ENCODE peak calls at places on chromosomes 12 and 14, in seven cellular contexts. D, L, Q, R, H, M and U are unnamed samples.

GRCh38 chr14:58712357-58712756 is 74.6 kb downstream of the DACT1 start:
- DNase-seq in D (no peak), L (no peak), Q (no peak), R (no peak), H (no peak), M (no peak), U (no peak)

GRCh38 chr12:40158592-40159111 is 52.8 kb upstream of the SLC2A13 start:
- DNase-seq in D (peak), L (no peak), Q (peak), R (no peak), H (no peak), M (no peak), U (no peak)

GRCh38 chr14:33986804-33987203 is 35.9 kb upstream of the EGLN3 start:
- DNase-seq in D (peak), L (no peak), Q (no peak), R (peak), H (no peak), M (peak), U (peak)

GRCh38 chr14:74240794-74241610 is 1.8 kb downstream of the VSX2 start:
- DNase-seq in D (no peak), L (no peak), Q (no peak), R (no peak), H (no peak), M (peak), U (no peak)

GRCh38 chr12:116613256-116613655 is 54.1 kb downstream of the MAP1LC3B2 start:
- DNase-seq in D (no peak), L (no peak), Q (no peak), R (no peak), H (no peak), M (no peak), U (no peak)

GRCh38 chr12:41507286-41507685 is 319.2 kb downstream of the PDZRN4 start:
- DNase-seq in D (no peak), L (no peak), Q (no peak), R (no peak), H (no peak), M (peak), U (no peak)

GRCh38 chr14:77868552-77869300 is 68.8 kb downstream of the ADCK1 start:
- DNase-seq in D (no peak), L (no peak), Q (no peak), R (no peak), H (no peak), M (no peak), U (no peak)

GRCh38 chr14:102817942-102818940 is 41.0 kb downstream of the TRAF3 start:
- DNase-seq in D (peak), L (no peak), Q (no peak), R (no peak), H (no peak), M (no peak), U (no peak)

GRCh38 chr14:100441271-100441947 is 118.3 kb downstream of the SLC25A47 start:
- DNase-seq in D (no peak), L (no peak), Q (no peak), R (no peak), H (no peak), M (no peak), U (no peak)

GRCh38 chr12:51868821-51869489 is 18.9 kb upstream of the ANKRD33 start:
- DNase-seq in D (no peak), L (no peak), Q (no peak), R (no peak), H (no peak), M (peak), U (no peak)

GRCh38 chr12:21559855-21560569 is 33.9 kb downstream of the SPX start:
- DNase-seq in D (peak), L (no peak), Q (no peak), R (peak), H (no peak), M (no peak), U (no peak)

GRCh38 chr12:94091624-94092023 is 56.8 kb upstream of the PLXNC1 start:
- DNase-seq in D (peak), L (no peak), Q (no peak), R (no peak), H (no peak), M (no peak), U (no peak)

GRCh38 chr12:54141534-54142475 is 47.0 kb downstream of the SMUG1 start:
- DNase-seq in D (peak), L (no peak), Q (no peak), R (peak), H (no peak), M (no peak), U (peak)

GRCh38 chr12:103768467-103769123 is 72.4 kb downstream of the NT5DC3 start:
- DNase-seq in D (no peak), L (no peak), Q (no peak), R (peak), H (no peak), M (peak), U (no peak)

GRCh38 chr12:112214064-112214463 is 88.7 kb downstream of the TRAFD1 start:
- DNase-seq in D (no peak), L (no peak), Q (no peak), R (no peak), H (no peak), M (no peak), U (no peak)

GRCh38 chr12:91406920-91407341 is 224.3 kb upstream of the DCN start:
- DNase-seq in D (peak), L (no peak), Q (peak), R (peak), H (no peak), M (peak), U (no peak)

GRCh38 chr12:45314770-45315169 is 98.9 kb downstream of the ANO6 start:
- DNase-seq in D (no peak), L (no peak), Q (no peak), R (no peak), H (no peak), M (no peak), U (no peak)

GRCh38 chr12:100843061-100843460 is 48.5 kb downstream of the ANO4 start:
- DNase-seq in D (no peak), L (no peak), Q (no peak), R (no peak), H (no peak), M (no peak), U (no peak)

GRCh38 chr14:55578511-55578910 is 1.5 kb upstream of the KTN1 start:
- DNase-seq in D (peak), L (no peak), Q (no peak), R (no peak), H (no peak), M (peak), U (no peak)

GRCh38 chr14:52801014-52801708 is 9.8 kb upstream of the GNPNAT1 start:
- DNase-seq in D (peak), L (no peak), Q (no peak), R (peak), H (no peak), M (peak), U (peak)

GRCh38 chr14:75487155-75487671 is 35.1 kb upstream of the BATF start:
- DNase-seq in D (no peak), L (no peak), Q (no peak), R (no peak), H (no peak), M (peak), U (no peak)

GRCh38 chr12:63307849-63308248 is 156.8 kb upstream of the AVPR1A start:
- DNase-seq in D (no peak), L (no peak), Q (no peak), R (no peak), H (no peak), M (no peak), U (no peak)

GRCh38 chr14:88983755-88984154 is 159.3 kb downstream of the TTC8 start:
- DNase-seq in D (peak), L (no peak), Q (no peak), R (peak), H (no peak), M (peak), U (peak)